ENCODE peak calls at places on chromosomes 6 and 20, in six cellular contexts. E is ovary, K is body of pancreas, Y is colonic mucosa, M is spleen, L is OCI-LY7. G is an unnamed sample.

GRCh38 chr20:56429496-56429895 is 17.4 kb downstream of the CASS4 start:
- DNase-seq in E (no peak), K (no peak), Y (no peak), M (no peak), L (no peak), G (no peak)

GRCh38 chr20:3804781-3805180 is 8.7 kb downstream of the CDC25B start:
- DNase-seq in E (no peak), K (no peak), Y (no peak), M (peak), L (no peak), G (no peak)

GRCh38 chr20:3209023-3209945 is at the start of gene ITPA:
- DNase-seq in E (peak), K (peak), Y (peak), M (peak), L (peak), G (peak)

GRCh38 chr6:17490724-17491123 is 97.3 kb downstream of the CAP2 start:
- DNase-seq in E (no peak), K (no peak), Y (no peak), M (no peak), L (no peak), G (no peak)

GRCh38 chr20:37095108-37095608 is 639 bp downstream of the RBL1 start:
- DNase-seq in E (no peak), K (peak), Y (peak), M (peak), L (peak), G (no peak)

GRCh38 chr6:2147737-2148448 is 97.5 kb downstream of the GMDS start:
- DNase-seq in E (no peak), K (no peak), Y (no peak), M (no peak), L (no peak), G (no peak)

GRCh38 chr20:10404023-10404628 is 29.9 kb downstream of the MKKS start:
- DNase-seq in E (no peak), K (no peak), Y (no peak), M (no peak), L (no peak), G (no peak)

GRCh38 chr6:43171284-43172126 is 436 bp downstream of the SRF start:
- DNase-seq in E (peak), K (peak), Y (no peak), M (no peak), L (peak), G (no peak)

GRCh38 chr6:131628726-131629125 is 684 bp upstream of the MED23 start:
- DNase-seq in E (no peak), K (no peak), Y (no peak), M (no peak), L (no peak), G (no peak)

GRCh38 chr6:12761376-12762115 is 45.0 kb downstream of the PHACTR1 start:
- DNase-seq in E (no peak), K (no peak), Y (no peak), M (no peak), L (no peak), G (no peak)

GRCh38 chr6:38322123-38322522 is 317.6 kb downstream of the BTBD9 start:
- DNase-seq in E (no peak), K (no peak), Y (no peak), M (no peak), L (no peak), G (no peak)

GRCh38 chr20:53865905-53866786 is 204.2 kb downstream of the BCAS1 start:
- DNase-seq in E (no peak), K (peak), Y (peak), M (no peak), L (peak), G (peak)

GRCh38 chr6:166379800-166380199 is 2.9 kb downstream of the MPC1 start:
- DNase-seq in E (no peak), K (peak), Y (no peak), M (no peak), L (no peak), G (peak)

GRCh38 chr6:31719001-31719400 is 2.5 kb downstream of the LY6G6C start:
- DNase-seq in E (no peak), K (no peak), Y (no peak), M (peak), L (no peak), G (no peak)

GRCh38 chr6:151186276-151186675 is 53.5 kb upstream of the AKAP12 start:
- DNase-seq in E (no peak), K (no peak), Y (no peak), M (no peak), L (no peak), G (no peak)

GRCh38 chr6:15352884-15353283 is 107.0 kb downstream of the JARID2 start:
- DNase-seq in E (no peak), K (no peak), Y (no peak), M (no peak), L (no peak), G (no peak)

GRCh38 chr6:142702501-142703460 is 242.2 kb downstream of the HIVEP2 start:
- DNase-seq in E (no peak), K (peak), Y (peak), M (peak), L (no peak), G (peak)
- H3K27ac ChIP-seq in E (no peak), K (no peak), Y (no peak), M (peak), L (no peak), G (no peak)

DNA sequence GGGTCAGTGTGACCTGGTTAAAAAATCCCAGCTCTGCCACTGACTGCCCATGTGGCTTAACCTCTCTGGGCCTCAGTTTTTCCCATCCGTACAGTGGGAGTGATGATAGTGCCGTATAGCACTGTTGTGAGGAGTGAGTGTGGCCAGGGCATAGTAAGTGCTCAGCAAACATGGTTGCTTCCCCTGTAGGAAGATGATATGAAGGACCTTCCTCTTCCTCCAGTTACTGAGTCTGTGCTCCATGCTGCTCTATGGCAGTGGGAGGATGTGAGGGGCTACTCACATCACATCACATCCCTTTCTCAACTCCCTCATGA is 13.1 kb downstream of the C6orf132 start:
- DNase-seq in E (no peak), K (no peak), Y (no peak), M (no peak), L (no peak), G (no peak)
- H3K27ac ChIP-seq in E (no peak), K (no peak), Y (no peak), M (no peak), L (no peak), G (no peak)

DNA sequence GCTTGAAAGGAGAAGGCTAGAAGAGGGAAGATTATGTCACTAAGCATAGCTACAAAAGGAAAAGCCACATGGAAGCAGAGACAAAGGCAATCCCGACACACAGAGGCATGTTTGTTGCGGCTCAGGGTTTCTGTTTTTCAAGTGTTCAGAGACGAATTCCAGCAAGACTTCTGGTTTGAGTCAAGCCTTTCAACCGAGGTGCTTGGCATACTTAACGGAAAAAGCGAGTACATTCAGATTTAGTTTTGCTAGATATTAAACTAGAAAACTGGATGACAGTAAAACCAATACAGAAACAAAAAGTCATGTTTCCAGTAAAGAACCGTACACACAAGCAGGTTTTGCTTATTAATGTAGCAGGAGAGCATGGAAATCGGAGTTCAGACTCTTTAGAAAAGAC is 27.2 kb downstream of the MCUR1 start:
- DNase-seq in E (no peak), K (no peak), Y (no peak), M (no peak), L (no peak), G (no peak)
- H3K27ac ChIP-seq in E (no peak), K (no peak), Y (no peak), M (no peak), L (no peak), G (peak)

GRCh38 chr6:168049681-168050224 is 29.3 kb downstream of the FRMD1 start:
- DNase-seq in E (peak), K (no peak), Y (no peak), M (no peak), L (no peak), G (no peak)
- H3K27ac ChIP-seq in E (no peak), K (no peak), Y (no peak), M (no peak), L (no peak), G (no peak)

GRCh38 chr6:125834347-125834746 is 43.6 kb downstream of the NCOA7 start:
- DNase-seq in E (no peak), K (no peak), Y (no peak), M (no peak), L (no peak), G (no peak)
- H3K27ac ChIP-seq in E (no peak), K (no peak), Y (no peak), M (peak), L (no peak), G (peak)